ENCODE peak calls at places on chromosomes 16 and 17, in seven cellular contexts. One of them, this sample, is unnamed.
A peak's percentile ranks its signal among the peaks of the same experiment; 100 is the strongest.

GRCh38 chr16:75002474-75002873 is 3.6 kb downstream of the ZNRF1 start:
- DNase-seq in pancreas: no peak
- DNase-seq in non-pigmented ciliary epithelial cell: no peak
- DNase-seq in stimulated activated CD4-positive, alpha-beta T cell treated with anti-CD3 and anti-CD28 coated beads, Interleukin-4, amount 100 ng/mL, for 4 hours: no peak
- DNase-seq in fibroblast of the conjunctiva: no peak
- DNase-seq in NCI-H2081: no peak
- DNase-seq in activated T-cell treated with anti-CD3 and anti-CD28 coated beads for 4 hours: no peak
- DNase-seq in this sample: no peak

GRCh38 chr16:1141201-1141600 is 11.7 kb upstream of the CACNA1H start:
- DNase-seq in non-pigmented ciliary epithelial cell: no peak
- DNase-seq in pancreas: no peak
- DNase-seq in NCI-H2081: no peak
- DNase-seq in activated T-cell treated with anti-CD3 and anti-CD28 coated beads for 4 hours: no peak
- DNase-seq in stimulated activated CD4-positive, alpha-beta T cell treated with anti-CD3 and anti-CD28 coated beads, Interleukin-4, amount 100 ng/mL, for 4 hours: no peak
- DNase-seq in fibroblast of the conjunctiva: no peak
- DNase-seq in this sample: no peak

GRCh38 chr17:30323262-30323894 is 10.5 kb downstream of the TMIGD1 start:
- DNase-seq in NCI-H2081: peak; percentile 77
- DNase-seq in pancreas: no peak
- DNase-seq in non-pigmented ciliary epithelial cell: no peak
- DNase-seq in stimulated activated CD4-positive, alpha-beta T cell treated with anti-CD3 and anti-CD28 coated beads, Interleukin-4, amount 100 ng/mL, for 4 hours: peak; percentile 44
- DNase-seq in fibroblast of the conjunctiva: no peak
- DNase-seq in activated T-cell treated with anti-CD3 and anti-CD28 coated beads for 4 hours: no peak
- DNase-seq in this sample: no peak

GRCh38 chr16:87226926-87227650 is 90.1 kb downstream of the C16orf95 start:
- DNase-seq in NCI-H2081: no peak
- DNase-seq in pancreas: no peak
- DNase-seq in non-pigmented ciliary epithelial cell: peak; percentile 60
- DNase-seq in fibroblast of the conjunctiva: peak; percentile 36
- DNase-seq in activated T-cell treated with anti-CD3 and anti-CD28 coated beads for 4 hours: no peak
- DNase-seq in stimulated activated CD4-positive, alpha-beta T cell treated with anti-CD3 and anti-CD28 coated beads, Interleukin-4, amount 100 ng/mL, for 4 hours: no peak
- DNase-seq in this sample: no peak

GRCh38 chr16:14304891-14305459 is 233.9 kb downstream of the MRTFB start:
- DNase-seq in activated T-cell treated with anti-CD3 and anti-CD28 coated beads for 4 hours: no peak
- DNase-seq in pancreas: peak; percentile 6
- DNase-seq in NCI-H2081: no peak
- DNase-seq in non-pigmented ciliary epithelial cell: no peak
- DNase-seq in stimulated activated CD4-positive, alpha-beta T cell treated with anti-CD3 and anti-CD28 coated beads, Interleukin-4, amount 100 ng/mL, for 4 hours: no peak
- DNase-seq in fibroblast of the conjunctiva: no peak
- DNase-seq in this sample: no peak

GRCh38 chr17:48052956-48053757 is 5.0 kb downstream of the NFE2L1 start:
- DNase-seq in fibroblast of the conjunctiva: no peak
- DNase-seq in stimulated activated CD4-positive, alpha-beta T cell treated with anti-CD3 and anti-CD28 coated beads, Interleukin-4, amount 100 ng/mL, for 4 hours: no peak
- DNase-seq in NCI-H2081: peak; percentile 95
- DNase-seq in activated T-cell treated with anti-CD3 and anti-CD28 coated beads for 4 hours: no peak
- DNase-seq in pancreas: peak; percentile 59
- DNase-seq in non-pigmented ciliary epithelial cell: no peak
- DNase-seq in this sample: no peak

GRCh38 chr16:23160574-23160973 is 11.3 kb upstream of the USP31 start:
- DNase-seq in stimulated activated CD4-positive, alpha-beta T cell treated with anti-CD3 and anti-CD28 coated beads, Interleukin-4, amount 100 ng/mL, for 4 hours: no peak
- DNase-seq in pancreas: no peak
- DNase-seq in NCI-H2081: no peak
- DNase-seq in non-pigmented ciliary epithelial cell: no peak
- DNase-seq in fibroblast of the conjunctiva: no peak
- DNase-seq in activated T-cell treated with anti-CD3 and anti-CD28 coated beads for 4 hours: no peak
- DNase-seq in this sample: no peak

GRCh38 chr17:18955009-18955408 is 3.0 kb downstream of the SLC5A10 start:
- DNase-seq in stimulated activated CD4-positive, alpha-beta T cell treated with anti-CD3 and anti-CD28 coated beads, Interleukin-4, amount 100 ng/mL, for 4 hours: no peak
- DNase-seq in fibroblast of the conjunctiva: no peak
- DNase-seq in non-pigmented ciliary epithelial cell: no peak
- DNase-seq in pancreas: no peak
- DNase-seq in activated T-cell treated with anti-CD3 and anti-CD28 coated beads for 4 hours: no peak
- DNase-seq in NCI-H2081: no peak
- DNase-seq in this sample: no peak

GRCh38 chr17:82872591-82873520 is 33.0 kb upstream of the ZNF750 start:
- DNase-seq in pancreas: no peak
- DNase-seq in activated T-cell treated with anti-CD3 and anti-CD28 coated beads for 4 hours: no peak
- DNase-seq in non-pigmented ciliary epithelial cell: no peak
- DNase-seq in NCI-H2081: no peak
- DNase-seq in fibroblast of the conjunctiva: no peak
- DNase-seq in stimulated activated CD4-positive, alpha-beta T cell treated with anti-CD3 and anti-CD28 coated beads, Interleukin-4, amount 100 ng/mL, for 4 hours: no peak
- DNase-seq in this sample: peak; percentile 51

GRCh38 chr16:81519298-81520150 is 74.9 kb downstream of the CMIP start:
- DNase-seq in fibroblast of the conjunctiva: no peak
- DNase-seq in NCI-H2081: no peak
- DNase-seq in activated T-cell treated with anti-CD3 and anti-CD28 coated beads for 4 hours: no peak
- DNase-seq in non-pigmented ciliary epithelial cell: no peak
- DNase-seq in stimulated activated CD4-positive, alpha-beta T cell treated with anti-CD3 and anti-CD28 coated beads, Interleukin-4, amount 100 ng/mL, for 4 hours: no peak
- DNase-seq in pancreas: no peak
- DNase-seq in this sample: no peak

GRCh38 chr17:10638151-10638550 is 19.0 kb downstream of the MYH3 start:
- DNase-seq in activated T-cell treated with anti-CD3 and anti-CD28 coated beads for 4 hours: no peak
- DNase-seq in NCI-H2081: no peak
- DNase-seq in fibroblast of the conjunctiva: no peak
- DNase-seq in stimulated activated CD4-positive, alpha-beta T cell treated with anti-CD3 and anti-CD28 coated beads, Interleukin-4, amount 100 ng/mL, for 4 hours: no peak
- DNase-seq in non-pigmented ciliary epithelial cell: no peak
- DNase-seq in pancreas: no peak
- DNase-seq in this sample: no peak

GRCh38 chr16:2147981-2148671 is at the start of gene RAB26:
- DNase-seq in pancreas: peak; percentile 98
- DNase-seq in NCI-H2081: peak; percentile 95
- DNase-seq in non-pigmented ciliary epithelial cell: no peak
- DNase-seq in fibroblast of the conjunctiva: no peak
- DNase-seq in activated T-cell treated with anti-CD3 and anti-CD28 coated beads for 4 hours: peak; percentile 35
- DNase-seq in stimulated activated CD4-positive, alpha-beta T cell treated with anti-CD3 and anti-CD28 coated beads, Interleukin-4, amount 100 ng/mL, for 4 hours: peak; percentile 47
- DNase-seq in this sample: peak; percentile 66

GRCh38 chr16:13453938-13454553 is 465.9 kb upstream of the ERCC4 start:
- DNase-seq in activated T-cell treated with anti-CD3 and anti-CD28 coated beads for 4 hours: no peak
- DNase-seq in stimulated activated CD4-positive, alpha-beta T cell treated with anti-CD3 and anti-CD28 coated beads, Interleukin-4, amount 100 ng/mL, for 4 hours: no peak
- DNase-seq in NCI-H2081: no peak
- DNase-seq in fibroblast of the conjunctiva: no peak
- DNase-seq in pancreas: peak; percentile 19
- DNase-seq in non-pigmented ciliary epithelial cell: no peak
- DNase-seq in this sample: no peak

GRCh38 chr17:61306003-61306402 is 93.6 kb upstream of the TBX2 start:
- DNase-seq in pancreas: no peak
- DNase-seq in non-pigmented ciliary epithelial cell: no peak
- DNase-seq in activated T-cell treated with anti-CD3 and anti-CD28 coated beads for 4 hours: no peak
- DNase-seq in NCI-H2081: no peak
- DNase-seq in fibroblast of the conjunctiva: no peak
- DNase-seq in stimulated activated CD4-positive, alpha-beta T cell treated with anti-CD3 and anti-CD28 coated beads, Interleukin-4, amount 100 ng/mL, for 4 hours: no peak
- DNase-seq in this sample: no peak